ENCODE peak calls at places on chromosomes 3 and 15, in eight cellular contexts. P is CD8-positive, alpha-beta memory T cell; K is adrenal gland; O is Peyer's patch; U is H9; T is HCT116; V is RWPE1; L is neuronal stem cell. R is an unnamed sample.

GRCh38 chr3:160931474-160931873 is 173.7 kb downstream of the B3GALNT1 start:
- DNase-seq in P (no peak), K (no peak), O (no peak), U (no peak), T (no peak), V (no peak), L (no peak), R (no peak)

GRCh38 chr15:48352474-48353072 is 21.3 kb downstream of the DUT start:
- DNase-seq in P (no peak), K (peak), O (no peak), U (peak), T (peak), V (peak), L (peak), R (peak)

GRCh38 chr3:127736801-127737539 is 64.2 kb downstream of the ABTB1 start:
- DNase-seq in P (no peak), K (no peak), O (peak), U (no peak), T (no peak), V (no peak), L (no peak), R (no peak)

GRCh38 chr3:164416491-164417222 is 661.6 kb downstream of the SI start:
- DNase-seq in P (no peak), K (no peak), O (no peak), U (no peak), T (no peak), V (no peak), L (no peak), R (no peak)

GRCh38 chr15:96170616-96171270 is 159.8 kb upstream of the NR2F2 start:
- DNase-seq in P (no peak), K (no peak), O (no peak), U (no peak), T (no peak), V (no peak), L (no peak), R (no peak)

GRCh38 chr15:78220713-78221112 is 13.7 kb downstream of the ACSBG1 start:
- DNase-seq in P (no peak), K (no peak), O (no peak), U (no peak), T (no peak), V (no peak), L (no peak), R (no peak)

GRCh38 chr3:63046152-63046551 is 170.9 kb upstream of the CADPS start:
- DNase-seq in P (no peak), K (no peak), O (no peak), U (no peak), T (no peak), V (no peak), L (no peak), R (no peak)

GRCh38 chr15:57827021-57827420 is 120.5 kb downstream of the POLR2M start:
- DNase-seq in P (no peak), K (no peak), O (no peak), U (no peak), T (no peak), V (no peak), L (no peak), R (no peak)

GRCh38 chr15:65412556-65412955 is 10.2 kb downstream of the IGDCC4 start:
- DNase-seq in P (no peak), K (no peak), O (no peak), U (no peak), T (no peak), V (no peak), L (no peak), R (no peak)

GRCh38 chr3:8324727-8325126 is 176.9 kb upstream of the LMCD1 start:
- DNase-seq in P (peak), K (peak), O (no peak), U (peak), T (peak), V (no peak), L (peak), R (no peak)

GRCh38 chr3:48759071-48759470 is 42.0 kb upstream of the IP6K2 start:
- DNase-seq in P (no peak), K (no peak), O (no peak), U (no peak), T (no peak), V (no peak), L (no peak), R (no peak)

GRCh38 chr3:35648347-35648746 is 9.0 kb downstream of the ARPP21 start:
- DNase-seq in P (no peak), K (no peak), O (no peak), U (no peak), T (no peak), V (no peak), L (no peak), R (no peak)
- H3K27ac ChIP-seq in P (no peak), K (no peak), O (no peak), U (no peak), T (no peak), V (no peak), L (no peak), R (no peak)

DNA sequence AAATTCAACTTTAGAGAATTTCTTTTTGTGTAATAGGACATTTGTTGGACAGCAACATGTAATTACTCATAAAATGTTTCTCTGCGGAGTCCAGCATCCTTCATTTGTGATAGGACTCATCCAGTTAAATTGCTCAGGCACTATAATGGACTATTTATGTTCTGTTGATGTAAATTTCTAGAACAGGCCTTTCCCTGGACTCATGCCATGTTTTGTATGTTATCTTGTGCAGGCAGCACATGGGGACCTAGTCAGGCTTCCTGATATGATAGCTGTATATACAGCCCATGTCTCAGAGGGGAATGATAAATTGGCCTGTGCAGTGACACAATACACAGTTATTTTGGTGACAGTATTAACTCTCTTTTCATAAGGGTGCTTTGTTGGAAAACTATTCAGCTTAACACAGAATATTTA is 51.5 kb downstream of the MBNL1 start:
- DNase-seq in P (no peak), K (no peak), O (no peak), U (no peak), T (no peak), V (no peak), L (no peak), R (no peak)
- H3K27ac ChIP-seq in P (peak), K (no peak), O (no peak), U (no peak), T (no peak), V (no peak), L (no peak), R (no peak)

GRCh38 chr15:77070500-77071337 is at the start of gene TSPAN3:
- DNase-seq in P (peak), K (peak), O (peak), U (peak), T (peak), V (peak), L (peak), R (no peak)
- H3K27ac ChIP-seq in P (no peak), K (peak), O (peak), U (no peak), T (peak), V (peak), L (peak), R (peak)

GRCh38 chr15:40595219-40595618 is 1.2 kb downstream of the KNL1 start:
- DNase-seq in P (no peak), K (no peak), O (no peak), U (no peak), T (no peak), V (no peak), L (no peak), R (no peak)
- H3K27ac ChIP-seq in P (peak), K (no peak), O (no peak), U (no peak), T (peak), V (no peak), L (no peak), R (peak)

DNA sequence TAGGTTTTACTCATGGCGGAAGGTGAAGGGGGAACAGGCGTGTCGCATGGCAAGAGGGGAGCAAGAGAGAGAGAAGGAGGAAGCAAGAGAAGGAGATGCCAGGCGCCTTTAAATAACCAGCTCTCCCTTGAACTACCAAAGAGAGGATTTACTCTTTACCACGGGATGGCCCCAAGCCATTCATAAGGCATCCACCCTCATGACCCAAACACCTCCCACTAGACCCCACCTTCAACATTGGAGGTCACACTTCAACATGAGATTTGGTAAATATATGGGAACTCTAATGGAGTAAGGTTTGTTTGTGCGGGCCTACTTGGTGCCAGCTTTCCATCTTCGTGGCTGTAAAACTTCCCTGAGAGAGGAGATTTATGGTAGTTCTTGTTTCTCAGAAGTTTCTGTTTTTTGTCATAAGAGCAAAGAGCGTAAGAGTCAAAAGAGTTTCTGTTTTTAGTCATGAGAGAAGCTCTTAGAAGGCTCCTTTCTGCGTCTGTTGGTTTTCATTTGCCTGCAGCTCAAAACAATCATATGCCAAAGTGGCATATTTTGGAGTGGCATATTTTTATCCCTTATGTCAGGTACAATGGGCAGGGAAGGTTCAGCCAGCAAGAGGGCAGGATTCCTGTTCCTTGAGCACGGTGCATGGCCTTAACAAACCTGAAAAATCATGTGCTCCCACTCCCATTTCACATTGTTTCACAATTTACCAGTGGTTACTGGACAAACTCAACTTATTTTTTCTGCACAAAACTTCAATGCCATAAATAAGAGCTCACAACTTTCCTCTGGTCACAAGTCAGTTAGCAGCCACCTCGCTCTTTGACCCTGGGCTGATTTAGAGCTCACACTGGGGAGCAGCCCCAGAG is 12.5 kb downstream of the PML start:
- DNase-seq in P (no peak), K (peak), O (no peak), U (no peak), T (no peak), V (no peak), L (no peak), R (no peak)
- H3K27ac ChIP-seq in P (no peak), K (no peak), O (peak), U (no peak), T (no peak), V (no peak), L (no peak), R (no peak)

DNA sequence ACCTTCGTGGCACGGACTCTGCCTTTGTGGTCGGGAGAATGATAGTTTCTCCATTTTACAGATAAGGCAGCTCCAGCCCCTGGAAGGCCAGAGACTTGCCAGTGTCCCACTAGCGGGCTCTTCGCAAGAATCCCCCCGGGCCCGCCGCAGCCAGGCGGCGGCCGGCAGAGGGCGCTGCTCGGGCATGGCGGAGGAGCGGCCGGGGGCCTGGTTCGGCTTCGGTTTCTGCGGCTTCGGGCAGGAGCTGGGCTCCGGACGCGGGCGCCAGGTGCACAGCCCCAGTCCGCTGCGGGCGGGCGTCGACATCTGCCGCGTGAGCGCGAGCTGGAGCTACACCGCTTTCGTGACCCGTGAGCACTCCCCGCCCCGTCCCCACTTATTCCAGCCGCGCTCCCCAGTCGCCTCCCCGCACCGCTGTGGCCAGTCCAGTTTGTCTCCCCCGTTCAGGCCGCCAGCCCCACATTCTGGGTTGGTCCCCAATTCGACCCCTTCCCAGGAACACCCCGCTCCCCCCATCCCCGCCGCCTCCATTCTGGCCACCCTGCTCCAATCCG is 1.9 kb downstream of the RCCD1 start:
- DNase-seq in P (peak), K (peak), O (peak), U (peak), T (no peak), V (peak), L (peak), R (no peak)
- H3K27ac ChIP-seq in P (peak), K (peak), O (peak), U (no peak), T (no peak), V (peak), L (no peak), R (no peak)

R was measured in epithelial cell of prostate.